ENCODE peak calls at places on chromosomes 16 and 17, in nine cellular contexts. W is fibroblast of lung; E is left colon; C is EL; T is DMS79 treated with DMSO at 0.1 percent for 48 hours; H is stimulated activated naive CD4-positive, alpha-beta T cell treated with Interleukin-2 at 50 U/mL for 16 hours; S is NCI-H1930; L is fibroblast of the aortic adventitia; X is heart right ventricle. N is an unnamed sample.

GRCh38 chr17:73340093-73340596 is 28.3 kb upstream of the CDC42EP4 start:
- DNase-seq in H (no peak), L (peak), W (peak), C (peak), X (no peak), E (no peak), S (no peak), T (no peak), N (no peak)

GRCh38 chr17:8227238-8227581 is 16.8 kb upstream of the AURKB start:
- DNase-seq in S (no peak), E (no peak), T (no peak), L (no peak), W (no peak), C (no peak), H (no peak), X (no peak), N (no peak)

GRCh38 chr17:63540581-63540980 is 9.7 kb upstream of the DCAF7 start:
- DNase-seq in C (no peak), H (no peak), E (no peak), L (no peak), S (no peak), T (no peak), W (no peak), X (no peak), N (no peak)

GRCh38 chr17:44765965-44766364 is 7.2 kb downstream of the ADAM11 start:
- DNase-seq in H (no peak), L (no peak), E (no peak), C (no peak), X (no peak), T (no peak), S (no peak), W (no peak), N (no peak)

GRCh38 chr17:68794636-68795503 is 160.3 kb downstream of the ABCA8 start:
- DNase-seq in E (no peak), S (no peak), T (no peak), X (no peak), C (peak), W (peak), L (peak), H (no peak), N (peak)

GRCh38 chr17:50765454-50766221 is 1.7 kb downstream of the ANKRD40CL start:
- DNase-seq in W (no peak), H (no peak), S (no peak), X (no peak), C (no peak), E (peak), L (no peak), T (no peak), N (no peak)

GRCh38 chr16:1335996-1336395 is 2.6 kb downstream of the BAIAP3 start:
- DNase-seq in H (no peak), S (no peak), C (no peak), T (peak), E (no peak), X (no peak), L (no peak), W (no peak), N (peak)

GRCh38 chr17:73192894-73193701 is at the start of gene COG1:
- DNase-seq in T (peak), L (peak), H (peak), W (peak), E (peak), X (peak), S (peak), C (peak), N (peak)

GRCh38 chr17:79707931-79708891 is 22.5 kb upstream of the ENPP7 start:
- DNase-seq in E (no peak), C (peak), H (peak), L (peak), S (no peak), X (peak), W (peak), T (peak), N (no peak)

GRCh38 chr16:49602201-49603041 is 228.8 kb downstream of the C16orf78 start:
- DNase-seq in E (no peak), T (no peak), C (no peak), X (no peak), L (no peak), W (no peak), H (no peak), S (no peak), N (no peak)

GRCh38 chr16:4976079-4976478 is 17.9 kb downstream of the SEC14L5 start:
- DNase-seq in H (no peak), S (no peak), T (no peak), X (no peak), L (no peak), C (no peak), W (no peak), E (no peak), N (no peak)

GRCh38 chr17:47621293-47622178 is 28.2 kb upstream of the KPNB1 start:
- DNase-seq in H (no peak), C (peak), E (no peak), T (no peak), L (peak), W (peak), X (peak), S (no peak), N (no peak)